ENCODE peak calls at places on chromosome 16, in four cellular contexts. G is fibroblast of lung, E is neuronal stem cell, S is GM23248. X is an unnamed sample.

GRCh38 chr16:89320717-89321501 is 103.4 kb downstream of the ZNF778 start:
- DNase-seq in G (peak), E (no peak), S (peak), X (peak)

GRCh38 chr16:88548985-88549384 is 21.2 kb upstream of the ZC3H18 start:
- DNase-seq in G (no peak), E (no peak), S (no peak), X (no peak)

GRCh38 chr16:19864566-19864965 is 20.1 kb downstream of the GPRC5B start:
- DNase-seq in G (no peak), E (no peak), S (no peak), X (no peak)

GRCh38 chr16:3819741-3820724 is 60.5 kb downstream of the CREBBP start:
- DNase-seq in G (peak), E (no peak), S (peak), X (no peak)

GRCh38 chr16:3963203-3963602 is 82.7 kb upstream of the CREBBP start:
- DNase-seq in G (no peak), E (no peak), S (peak), X (peak)

GRCh38 chr16:67187175-67187900 is 2.6 kb downstream of the EXOC3L1 start:
- DNase-seq in G (no peak), E (no peak), S (no peak), X (no peak)

GRCh38 chr16:89658221-89658879 is 714 bp downstream of the SPATA33 start:
- DNase-seq in G (no peak), E (no peak), S (peak), X (no peak)

GRCh38 chr16:16001856-16002255 is 52.4 kb downstream of the ABCC1 start:
- DNase-seq in G (no peak), E (no peak), S (no peak), X (no peak)

GRCh38 chr16:53848277-53848942 is 144.5 kb downstream of the FTO start:
- DNase-seq in G (no peak), E (no peak), S (no peak), X (no peak)

GRCh38 chr16:87723224-87723619 is 42.6 kb downstream of the KLHDC4 start:
- DNase-seq in G (peak), E (no peak), S (peak), X (no peak)

GRCh38 chr16:89154390-89155183 is 17.0 kb upstream of the CDH15 start:
- DNase-seq in G (no peak), E (no peak), S (peak), X (no peak)

GRCh38 chr16:47976609-47977180 is 179.1 kb downstream of the ABCC12 start:
- DNase-seq in G (no peak), E (no peak), S (no peak), X (no peak)

GRCh38 chr16:21300309-21301167 is 22.4 kb upstream of the CRYM start:
- DNase-seq in G (peak), E (peak), S (peak), X (peak)

GRCh38 chr16:14676633-14677032 is 17.5 kb downstream of the PLA2G10 start:
- DNase-seq in G (no peak), E (no peak), S (no peak), X (no peak)

GRCh38 chr16:72891291-72892227 is 156.4 kb downstream of the ZFHX3 start:
- DNase-seq in G (no peak), E (no peak), S (no peak), X (no peak)

GRCh38 chr16:75197522-75198134 is 9.3 kb downstream of the CTRB2 start:
- DNase-seq in G (no peak), E (no peak), S (no peak), X (peak)

GRCh38 chr16:15523092-15523541 is 88.7 kb downstream of the BMERB1 start:
- DNase-seq in G (no peak), E (no peak), S (no peak), X (no peak)

GRCh38 chr16:27811881-27812280 is 251.6 kb downstream of the GSG1L start:
- DNase-seq in G (no peak), E (no peak), S (no peak), X (no peak)

GRCh38 chr16:23874613-23875294 is 39.0 kb downstream of the PRKCB start:
- DNase-seq in G (peak), E (no peak), S (peak), X (no peak)

GRCh38 chr16:89953671-89954406 is 5.3 kb downstream of the DEF8 start:
- DNase-seq in G (no peak), E (no peak), S (no peak), X (no peak)

GRCh38 chr16:679808-680624 is at the start of gene STUB1:
- DNase-seq in G (peak), E (peak), S (peak), X (peak)

GRCh38 chr16:26645629-26646028 is 421.1 kb upstream of the C16orf82 start:
- DNase-seq in G (no peak), E (peak), S (peak), X (peak)

GRCh38 chr16:50555269-50555875 is 7.2 kb downstream of the NKD1 start:
- DNase-seq in G (no peak), E (no peak), S (no peak), X (no peak)

GRCh38 chr16:4094138-4094773 is 22.0 kb downstream of the ADCY9 start:
- DNase-seq in G (no peak), E (no peak), S (no peak), X (no peak)

GRCh38 chr16:2926660-2927646 is 15.2 kb downstream of the FLYWCH1 start:
- DNase-seq in G (peak), E (peak), S (peak), X (peak)

GRCh38 chr16:81601601-81602251 is 157.1 kb downstream of the CMIP start:
- DNase-seq in G (peak), E (no peak), S (no peak), X (no peak)

GRCh38 chr16:88785106-88785924 is at the start of gene PIEZO1:
- DNase-seq in G (peak), E (no peak), S (peak), X (peak)

GRCh38 chr16:79826732-79827514 is 226.4 kb upstream of the MAF start:
- DNase-seq in G (peak), E (no peak), S (no peak), X (no peak)

GRCh38 chr16:66309409-66309808 is 57.1 kb upstream of the CDH5 start:
- DNase-seq in G (no peak), E (no peak), S (no peak), X (no peak)

GRCh38 chr16:64964126-64964540 is 157.7 kb downstream of the CDH11 start:
- DNase-seq in G (peak), E (no peak), S (peak), X (no peak)

DNA sequence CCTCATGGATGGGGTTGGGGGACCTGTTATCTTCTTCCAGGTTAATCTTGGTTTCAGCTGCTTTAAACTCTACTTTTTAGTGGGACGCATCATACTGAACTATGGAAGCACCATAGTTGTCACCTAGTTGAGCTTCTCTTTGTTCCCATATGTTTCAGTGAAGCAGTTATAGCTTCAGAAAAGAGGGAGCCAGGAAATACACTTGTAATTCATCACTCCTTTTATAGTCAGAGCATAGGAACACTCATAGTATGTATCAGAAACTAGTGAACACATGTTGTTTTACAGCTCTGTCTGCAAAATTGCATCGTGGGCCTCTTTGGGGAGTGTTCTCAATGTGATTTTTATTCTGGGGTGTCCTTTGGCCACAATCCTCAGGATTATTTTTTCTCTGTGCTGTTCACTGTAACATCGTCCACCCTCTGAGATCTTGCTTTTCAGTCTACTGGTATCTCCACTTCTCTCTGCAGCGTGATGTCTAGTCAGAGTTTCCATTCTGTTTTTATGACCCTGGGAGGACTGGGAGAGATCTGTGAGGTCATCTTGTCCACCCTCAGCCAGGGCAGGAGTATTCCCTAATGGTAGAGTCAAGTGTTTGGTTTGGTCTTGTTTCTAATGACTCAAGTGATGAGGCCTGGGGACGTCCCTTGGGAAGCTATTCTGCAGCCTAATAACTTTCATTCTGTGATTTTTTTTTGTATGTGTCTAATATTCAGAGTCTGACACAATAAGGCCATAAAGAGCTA is 585.4 kb downstream of the WWOX start:
- DNase-seq in G (peak), E (no peak), S (peak), X (no peak)
- H2AFZ ChIP-seq in G (no peak), E (no peak), S (peak), X (no peak)

GRCh38 chr16:1823821-1824220 is 2.8 kb downstream of the HAGH start:
- DNase-seq in G (peak), E (no peak), S (no peak), X (peak)

GRCh38 chr16:1825864-1826690 is 548 bp downstream of the HAGH start:
- DNase-seq in G (no peak), E (no peak), S (peak), X (peak)

GRCh38 chr16:1828645-1829410 is 1.8 kb downstream of the FAHD1 start:
- DNase-seq in G (no peak), E (no peak), S (no peak), X (no peak)

GRCh38 chr16:1825381-1825863 is 1.2 kb downstream of the HAGH start:
- DNase-seq in G (no peak), E (no peak), S (no peak), X (no peak)

DNA sequence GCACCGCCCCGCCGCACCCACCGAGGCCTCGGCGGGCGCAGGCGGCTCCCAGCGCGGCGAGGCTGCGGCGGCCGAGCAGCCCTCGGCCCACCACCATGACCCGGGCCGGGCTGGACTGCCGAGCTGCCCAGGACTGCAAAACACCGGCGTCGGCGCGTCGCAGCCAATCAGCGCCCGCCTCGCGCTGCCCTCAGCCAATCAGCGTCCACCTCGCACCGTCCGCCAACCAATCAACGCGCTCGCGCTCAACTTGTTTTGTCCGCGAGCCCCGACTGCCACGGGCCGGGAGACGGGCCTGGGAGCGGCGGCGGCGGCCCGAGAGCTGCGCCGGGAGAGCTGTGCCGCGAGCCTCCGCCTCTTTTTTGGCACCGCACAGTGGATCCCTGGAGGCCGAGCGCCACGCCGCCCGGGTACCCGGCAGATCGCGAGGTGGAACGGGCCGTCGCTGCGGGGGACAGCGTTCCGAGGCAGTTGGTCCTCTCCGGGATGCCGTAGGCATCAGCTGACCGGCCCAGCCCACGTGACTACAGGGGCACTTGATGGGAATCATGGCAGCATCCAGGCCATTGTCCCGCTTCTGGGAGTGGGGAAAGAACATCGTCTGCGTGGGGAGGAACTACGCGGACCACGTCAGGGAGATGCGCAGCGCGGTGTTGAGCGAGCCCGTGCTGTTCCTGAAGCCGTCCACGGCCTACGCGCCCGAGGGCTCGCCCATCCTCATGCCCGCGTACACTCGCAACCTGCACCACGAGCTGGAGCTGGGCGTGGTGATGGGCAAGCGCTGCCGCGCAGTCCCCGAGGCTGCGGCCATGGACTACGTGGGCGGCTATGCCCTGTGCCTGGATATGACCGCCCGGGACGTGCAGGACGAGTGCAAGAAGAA is at the start of the genes FAHD1 and HAGH:
- DNase-seq in G (peak), E (peak), S (peak), X (peak)
- H2AFZ ChIP-seq in G (peak), E (peak), S (peak), X (peak)

GRCh38 chr16:85163278-85164112 is 51.2 kb upstream of the CIBAR2 start:
- DNase-seq in G (peak), E (no peak), S (no peak), X (no peak)

GRCh38 chr16:85165781-85166180 is 53.5 kb upstream of the CIBAR2 start:
- DNase-seq in G (no peak), E (no peak), S (no peak), X (no peak)

GRCh38 chr16:85159226-85159980 is 47.1 kb upstream of the CIBAR2 start:
- DNase-seq in G (peak), E (no peak), S (peak), X (no peak)

GRCh38 chr16:85164838-85165516 is 52.7 kb upstream of the CIBAR2 start:
- DNase-seq in G (no peak), E (no peak), S (no peak), X (no peak)

GRCh38 chr16:85162478-85163277 is 50.4 kb upstream of the CIBAR2 start:
- DNase-seq in G (peak), E (no peak), S (peak), X (no peak)
- H2AFZ ChIP-seq in G (peak), E (peak), S (peak), X (no peak)

DNA sequence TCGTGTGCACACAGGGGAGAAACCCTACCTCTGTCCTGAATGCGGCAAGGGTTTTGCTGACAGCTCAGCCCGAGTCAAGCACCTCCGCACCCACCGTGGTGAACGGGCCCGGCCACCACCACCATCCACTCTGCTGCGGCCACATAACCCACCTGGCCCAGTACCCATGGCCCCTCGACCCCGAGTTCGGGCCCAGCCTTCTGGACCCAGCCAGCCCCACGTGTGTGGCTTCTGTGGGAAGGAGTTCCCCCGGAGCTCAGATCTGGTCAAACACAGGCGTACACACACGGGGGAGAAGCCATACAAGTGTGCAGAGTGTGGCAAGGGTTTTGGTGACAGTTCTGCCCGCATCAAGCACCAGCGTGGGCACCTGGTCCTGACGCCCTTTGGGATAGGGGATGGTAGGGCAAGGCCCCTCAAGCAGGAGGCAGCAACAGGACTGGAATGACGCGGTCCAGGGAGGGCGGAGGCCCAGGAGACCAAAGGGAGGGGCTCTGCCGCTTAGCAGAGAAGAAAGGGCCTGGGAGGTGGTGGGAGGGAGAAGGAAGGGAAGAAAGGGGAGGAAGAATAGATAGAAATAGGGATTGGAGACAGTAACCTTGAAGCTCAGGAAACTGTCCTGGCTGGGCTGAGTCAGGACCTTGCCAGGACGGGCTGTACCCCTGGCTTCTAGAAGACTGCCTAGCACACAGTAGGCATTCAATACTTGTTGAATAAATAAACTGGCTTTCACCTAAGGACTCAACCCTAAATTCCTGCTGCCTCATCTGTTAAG is 3.6 kb downstream of the ZNF48 start:
- DNase-seq in G (no peak), E (no peak), S (no peak), X (no peak)
- H2AFZ ChIP-seq in G (no peak), E (no peak), S (no peak), X (no peak)

GRCh38 chr16:49342336-49343265 is 31.0 kb upstream of the C16orf78 start:
- DNase-seq in G (no peak), E (no peak), S (no peak), X (no peak)

GRCh38 chr16:49337814-49338350 is 35.7 kb upstream of the C16orf78 start:
- DNase-seq in G (no peak), E (no peak), S (no peak), X (no peak)

GRCh38 chr16:49341706-49342105 is 31.9 kb upstream of the C16orf78 start:
- DNase-seq in G (no peak), E (no peak), S (no peak), X (no peak)

GRCh38 chr16:49338867-49339266 is 34.7 kb upstream of the C16orf78 start:
- DNase-seq in G (no peak), E (no peak), S (no peak), X (no peak)

DNA sequence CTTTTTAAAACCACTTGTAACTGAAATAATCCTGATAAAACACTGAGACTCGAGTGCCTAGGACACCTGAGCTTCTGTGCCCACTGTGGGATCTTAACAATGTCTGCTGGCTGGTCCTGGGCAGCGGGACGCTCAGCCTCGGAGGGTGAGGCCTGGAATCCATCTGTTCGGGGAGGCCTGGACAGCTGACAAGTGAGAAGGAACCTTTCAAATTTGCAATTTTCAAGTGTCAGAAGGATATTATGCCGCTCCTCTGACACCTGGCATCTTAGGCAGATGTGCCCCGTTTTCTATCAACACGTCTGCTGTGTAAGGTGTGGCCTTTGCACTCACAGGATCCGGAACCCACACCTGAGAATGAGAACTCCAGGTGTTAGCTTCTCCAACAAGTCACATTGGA is 33.1 kb upstream of the C16orf78 start:
- DNase-seq in G (no peak), E (no peak), S (no peak), X (no peak)
- H2AFZ ChIP-seq in G (no peak), E (no peak), S (no peak), X (no peak)

GRCh38 chr16:57112403-57113041 is 20.1 kb downstream of the CPNE2 start:
- DNase-seq in G (no peak), E (no peak), S (no peak), X (no peak)
- H2AFZ ChIP-seq in G (peak), E (no peak), S (no peak), X (no peak)

X was measured in GM23338.